ENCODE peak calls at places on chromosomes 12 and 14, in seven cellular contexts. H, B, S, Q, O, N and X are unnamed samples.

GRCh38 chr14:100864960-100865681 is 38.4 kb downstream of the RTL1 start:
- ATAC-seq in H (no peak), B (no peak), S (no peak), Q (peak), O (no peak), N (no peak), X (no peak)

GRCh38 chr12:18719922-18720321 is 17.9 kb downstream of the PLCZ1 start:
- ATAC-seq in H (no peak), B (no peak), S (no peak), Q (no peak), O (no peak), N (no peak), X (peak)

GRCh38 chr12:873954-874353 is 75.5 kb downstream of the RAD52 start:
- ATAC-seq in H (no peak), B (no peak), S (peak), Q (no peak), O (peak), N (peak), X (peak)

GRCh38 chr12:33818313-33818712 is 204.0 kb upstream of the ALG10 start:
- ATAC-seq in H (no peak), B (no peak), S (no peak), Q (no peak), O (no peak), N (no peak), X (no peak)

GRCh38 chr12:56362130-56363059 is at the start of gene APOF:
- ATAC-seq in H (no peak), B (no peak), S (no peak), Q (no peak), O (no peak), N (no peak), X (no peak)

GRCh38 chr14:88023658-88024187 is 18.8 kb downstream of the GPR65 start:
- ATAC-seq in H (peak), B (peak), S (no peak), Q (peak), O (peak), N (peak), X (no peak)

GRCh38 chr12:3604750-3605638 is 114.0 kb downstream of the PRMT8 start:
- ATAC-seq in H (no peak), B (no peak), S (peak), Q (no peak), O (no peak), N (no peak), X (no peak)

GRCh38 chr12:867905-868304 is 81.6 kb downstream of the RAD52 start:
- ATAC-seq in H (no peak), B (no peak), S (no peak), Q (no peak), O (no peak), N (no peak), X (no peak)

GRCh38 chr12:93818488-93819047 is 141.4 kb downstream of the CRADD start:
- ATAC-seq in H (no peak), B (no peak), S (peak), Q (peak), O (no peak), N (no peak), X (peak)

GRCh38 chr12:51342416-51342815 is 4.1 kb downstream of the CELA1 start:
- ATAC-seq in H (no peak), B (no peak), S (no peak), Q (no peak), O (no peak), N (no peak), X (peak)

GRCh38 chr14:49427117-49427516 is 159.1 kb downstream of the RPS29 start:
- ATAC-seq in H (no peak), B (no peak), S (peak), Q (no peak), O (no peak), N (no peak), X (no peak)

GRCh38 chr12:7006639-7007038 is 11.6 kb downstream of the LPCAT3 start:
- ATAC-seq in H (no peak), B (no peak), S (no peak), Q (no peak), O (no peak), N (no peak), X (no peak)

GRCh38 chr12:115213538-115213961 is 529.6 kb upstream of the TBX3 start:
- ATAC-seq in H (no peak), B (no peak), S (peak), Q (no peak), O (no peak), N (no peak), X (no peak)

GRCh38 chr14:65267856-65268255 is 144.7 kb upstream of the FUT8 start:
- ATAC-seq in H (no peak), B (no peak), S (no peak), Q (no peak), O (no peak), N (no peak), X (no peak)

GRCh38 chr12:71642264-71642663 is 21.4 kb downstream of the ZFC3H1 start:
- ATAC-seq in H (no peak), B (peak), S (no peak), Q (no peak), O (no peak), N (no peak), X (no peak)

GRCh38 chr14:105207460-105207901 is 26.4 kb upstream of the NUDT14 start:
- ATAC-seq in H (no peak), B (no peak), S (no peak), Q (peak), O (peak), N (no peak), X (no peak)

GRCh38 chr14:41663478-41663845 is 56.8 kb downstream of the LRFN5 start:
- ATAC-seq in H (no peak), B (no peak), S (no peak), Q (no peak), O (no peak), N (no peak), X (no peak)

GRCh38 chr14:47539065-47539464 is 136.3 kb downstream of the MDGA2 start:
- ATAC-seq in H (no peak), B (no peak), S (no peak), Q (no peak), O (no peak), N (no peak), X (no peak)